ENCODE peak calls at places on chromosomes 2 and 18, in six cellular contexts. One of them, this sample, is unnamed.

GRCh38 chr2:179377296-179377695 is 112.7 kb upstream of the SESTD1 start:
- DNase-seq in transverse colon: no peak
- DNase-seq in IMR-90: peak
- DNase-seq in neural crest cell: no peak
- DNase-seq in CD8-positive, alpha-beta T cell: no peak
- DNase-seq in foreskin keratinocyte: no peak
- DNase-seq in this sample: no peak

GRCh38 chr2:66436546-66436945 is 1.6 kb downstream of the MEIS1 start:
- DNase-seq in IMR-90: no peak
- DNase-seq in foreskin keratinocyte: no peak
- DNase-seq in neural crest cell: no peak
- DNase-seq in transverse colon: no peak
- DNase-seq in CD8-positive, alpha-beta T cell: no peak
- DNase-seq in this sample: no peak

GRCh38 chr2:30775833-30776232 is 31.4 kb downstream of the CAPN13 start:
- DNase-seq in CD8-positive, alpha-beta T cell: no peak
- DNase-seq in transverse colon: no peak
- DNase-seq in foreskin keratinocyte: no peak
- DNase-seq in neural crest cell: no peak
- DNase-seq in IMR-90: no peak
- DNase-seq in this sample: no peak

GRCh38 chr2:166170356-166170755 is 42.5 kb upstream of the SCN1A start:
- DNase-seq in CD8-positive, alpha-beta T cell: no peak
- DNase-seq in IMR-90: peak
- DNase-seq in neural crest cell: no peak
- DNase-seq in foreskin keratinocyte: no peak
- DNase-seq in transverse colon: no peak
- DNase-seq in this sample: no peak

GRCh38 chr2:16462965-16463364 is 202.7 kb downstream of the CYRIA start:
- DNase-seq in neural crest cell: no peak
- DNase-seq in CD8-positive, alpha-beta T cell: no peak
- DNase-seq in transverse colon: no peak
- DNase-seq in foreskin keratinocyte: no peak
- DNase-seq in IMR-90: no peak
- DNase-seq in this sample: no peak

GRCh38 chr2:121284424-121285076 is 452 bp downstream of the TFCP2L1 start:
- DNase-seq in CD8-positive, alpha-beta T cell: no peak
- DNase-seq in transverse colon: no peak
- DNase-seq in IMR-90: no peak
- DNase-seq in foreskin keratinocyte: no peak
- DNase-seq in neural crest cell: no peak
- DNase-seq in this sample: no peak

GRCh38 chr18:1018211-1018651 is 113.6 kb downstream of the ADCYAP1 start:
- DNase-seq in foreskin keratinocyte: no peak
- DNase-seq in CD8-positive, alpha-beta T cell: no peak
- DNase-seq in transverse colon: no peak
- DNase-seq in IMR-90: peak
- DNase-seq in neural crest cell: no peak
- DNase-seq in this sample: no peak

GRCh38 chr2:200993097-200993496 is 29.6 kb upstream of the ORC2 start:
- DNase-seq in transverse colon: no peak
- DNase-seq in neural crest cell: no peak
- DNase-seq in foreskin keratinocyte: no peak
- DNase-seq in IMR-90: peak
- DNase-seq in CD8-positive, alpha-beta T cell: no peak
- DNase-seq in this sample: no peak

GRCh38 chr2:228735697-228736096 is 535.4 kb downstream of the PID1 start:
- DNase-seq in transverse colon: no peak
- DNase-seq in foreskin keratinocyte: no peak
- DNase-seq in CD8-positive, alpha-beta T cell: no peak
- DNase-seq in IMR-90: no peak
- DNase-seq in neural crest cell: no peak
- DNase-seq in this sample: no peak

GRCh38 chr2:45652090-45653050 is 895 bp downstream of the PRKCE start:
- DNase-seq in transverse colon: peak
- DNase-seq in CD8-positive, alpha-beta T cell: peak
- DNase-seq in neural crest cell: peak
- DNase-seq in IMR-90: peak
- DNase-seq in foreskin keratinocyte: no peak
- DNase-seq in this sample: peak

GRCh38 chr2:223967981-223968380 is 10.7 kb downstream of the MRPL44 start:
- DNase-seq in IMR-90: peak
- DNase-seq in foreskin keratinocyte: no peak
- DNase-seq in transverse colon: no peak
- DNase-seq in CD8-positive, alpha-beta T cell: no peak
- DNase-seq in neural crest cell: no peak
- DNase-seq in this sample: no peak

GRCh38 chr2:231634412-231634811 is 41.7 kb downstream of the TEX44 start:
- DNase-seq in transverse colon: no peak
- DNase-seq in neural crest cell: no peak
- DNase-seq in IMR-90: no peak
- DNase-seq in foreskin keratinocyte: no peak
- DNase-seq in CD8-positive, alpha-beta T cell: no peak
- DNase-seq in this sample: no peak

GRCh38 chr2:27186613-27187345 is 25.1 kb upstream of the ATRAID start:
- DNase-seq in CD8-positive, alpha-beta T cell: no peak
- DNase-seq in transverse colon: no peak
- DNase-seq in IMR-90: no peak
- DNase-seq in foreskin keratinocyte: no peak
- DNase-seq in neural crest cell: no peak
- DNase-seq in this sample: no peak

GRCh38 chr2:145914716-145915115 is 1394.8 kb upstream of the ZEB2 start:
- DNase-seq in transverse colon: no peak
- DNase-seq in foreskin keratinocyte: no peak
- DNase-seq in IMR-90: no peak
- DNase-seq in neural crest cell: no peak
- DNase-seq in CD8-positive, alpha-beta T cell: no peak
- DNase-seq in this sample: no peak

GRCh38 chr18:35289293-35290069 is 548 bp downstream of the ZSCAN30 start:
- DNase-seq in CD8-positive, alpha-beta T cell: no peak
- DNase-seq in IMR-90: peak
- DNase-seq in neural crest cell: no peak
- DNase-seq in transverse colon: peak
- DNase-seq in foreskin keratinocyte: no peak
- DNase-seq in this sample: peak

GRCh38 chr2:189465076-189465475 is 23.8 kb downstream of the WDR75 start:
- DNase-seq in neural crest cell: no peak
- DNase-seq in CD8-positive, alpha-beta T cell: no peak
- DNase-seq in transverse colon: no peak
- DNase-seq in IMR-90: no peak
- DNase-seq in foreskin keratinocyte: no peak
- DNase-seq in this sample: no peak

GRCh38 chr2:12592296-12592695 is 124.4 kb upstream of the TRIB2 start:
- DNase-seq in transverse colon: no peak
- DNase-seq in IMR-90: no peak
- DNase-seq in CD8-positive, alpha-beta T cell: no peak
- DNase-seq in neural crest cell: no peak
- DNase-seq in foreskin keratinocyte: no peak
- DNase-seq in this sample: no peak

GRCh38 chr18:27901424-27902226 is 275.3 kb downstream of the CDH2 start:
- DNase-seq in IMR-90: no peak
- DNase-seq in transverse colon: no peak
- DNase-seq in CD8-positive, alpha-beta T cell: no peak
- DNase-seq in neural crest cell: no peak
- DNase-seq in foreskin keratinocyte: no peak
- DNase-seq in this sample: no peak

GRCh38 chr2:227248876-227249275 is 76.2 kb upstream of the MFF start:
- DNase-seq in transverse colon: no peak
- DNase-seq in CD8-positive, alpha-beta T cell: no peak
- DNase-seq in foreskin keratinocyte: no peak
- DNase-seq in neural crest cell: no peak
- DNase-seq in IMR-90: no peak
- DNase-seq in this sample: no peak

GRCh38 chr2:100780203-100781008 is 39.5 kb upstream of the NPAS2 start:
- DNase-seq in IMR-90: peak
- DNase-seq in neural crest cell: no peak
- DNase-seq in CD8-positive, alpha-beta T cell: no peak
- DNase-seq in transverse colon: peak
- DNase-seq in foreskin keratinocyte: peak
- DNase-seq in this sample: no peak

GRCh38 chr18:42274488-42275137 is 319.6 kb downstream of the PIK3C3 start:
- DNase-seq in CD8-positive, alpha-beta T cell: no peak
- DNase-seq in neural crest cell: no peak
- DNase-seq in IMR-90: peak
- DNase-seq in foreskin keratinocyte: peak
- DNase-seq in transverse colon: no peak
- DNase-seq in this sample: no peak
- TF ChIP-seq CTCF in CD8-positive, alpha-beta T cell: no peak
- TF ChIP-seq CTCF in neural crest cell: peak
- TF ChIP-seq CTCF in IMR-90: peak
- TF ChIP-seq CTCF in foreskin keratinocyte: no peak
- TF ChIP-seq CTCF in transverse colon: no peak
- TF ChIP-seq CTCF in this sample: no peak

DNA sequence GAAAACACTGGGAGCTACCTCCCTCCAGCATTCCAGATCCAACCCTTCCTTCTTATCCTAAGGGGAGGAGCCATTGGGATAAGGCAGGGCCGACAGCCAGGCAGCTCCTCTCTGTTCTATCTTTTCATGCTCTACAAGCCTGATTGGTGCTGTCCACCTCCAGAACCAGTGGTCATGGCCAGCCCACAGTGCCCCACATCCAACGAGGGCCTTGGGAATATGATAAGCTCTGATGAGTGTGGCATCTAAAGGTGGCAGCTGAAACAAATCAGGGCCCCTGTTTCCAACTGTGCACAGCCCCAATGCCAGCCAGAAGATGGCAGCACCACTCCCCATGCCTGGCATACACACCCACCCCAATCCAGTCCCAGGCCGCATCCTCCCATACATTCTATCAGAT is 329.3 kb downstream of the C1D start:
- DNase-seq in foreskin keratinocyte: no peak
- DNase-seq in transverse colon: no peak
- DNase-seq in CD8-positive, alpha-beta T cell: no peak
- DNase-seq in neural crest cell: peak
- DNase-seq in IMR-90: no peak
- DNase-seq in this sample: no peak
- TF ChIP-seq CTCF in foreskin keratinocyte: peak
- TF ChIP-seq CTCF in transverse colon: no peak
- TF ChIP-seq CTCF in CD8-positive, alpha-beta T cell: no peak
- TF ChIP-seq CTCF in neural crest cell: peak
- TF ChIP-seq CTCF in IMR-90: peak
- TF ChIP-seq CTCF in this sample: no peak

GRCh38 chr2:35454966-35455638 is 900.5 kb upstream of the CRIM1 start:
- DNase-seq in foreskin keratinocyte: peak
- DNase-seq in CD8-positive, alpha-beta T cell: no peak
- DNase-seq in transverse colon: no peak
- DNase-seq in neural crest cell: no peak
- DNase-seq in IMR-90: no peak
- DNase-seq in this sample: no peak
- TF ChIP-seq CTCF in foreskin keratinocyte: peak
- TF ChIP-seq CTCF in CD8-positive, alpha-beta T cell: no peak
- TF ChIP-seq CTCF in transverse colon: no peak
- TF ChIP-seq CTCF in neural crest cell: peak
- TF ChIP-seq CTCF in IMR-90: no peak
- TF ChIP-seq CTCF in this sample: no peak

DNA sequence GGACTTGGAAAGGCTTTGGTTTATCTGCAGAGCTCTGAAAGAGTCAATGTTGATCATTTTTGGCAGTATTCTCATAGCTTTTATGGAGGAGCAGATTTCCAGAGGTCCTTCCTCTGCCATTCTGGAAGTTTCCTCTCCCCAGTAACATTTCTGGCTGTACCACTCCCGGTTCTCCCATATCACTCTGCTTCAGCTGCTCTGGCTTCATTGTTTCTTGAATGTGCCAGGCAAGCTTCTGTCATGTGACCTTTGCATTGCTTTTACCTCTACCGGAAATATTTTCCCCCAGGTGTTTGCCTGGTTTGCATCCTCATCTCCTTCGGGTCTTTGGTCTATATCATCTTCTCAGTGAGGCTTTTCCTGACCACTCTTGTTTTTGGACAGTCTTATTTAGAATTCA is 12.4 kb downstream of the PCYOX1 start:
- DNase-seq in CD8-positive, alpha-beta T cell: no peak
- DNase-seq in transverse colon: no peak
- DNase-seq in IMR-90: no peak
- DNase-seq in foreskin keratinocyte: no peak
- DNase-seq in neural crest cell: no peak
- DNase-seq in this sample: no peak
- TF ChIP-seq CTCF in CD8-positive, alpha-beta T cell: no peak
- TF ChIP-seq CTCF in transverse colon: no peak
- TF ChIP-seq CTCF in IMR-90: no peak
- TF ChIP-seq CTCF in foreskin keratinocyte: no peak
- TF ChIP-seq CTCF in neural crest cell: no peak
- TF ChIP-seq CTCF in this sample: no peak

GRCh38 chr2:237612527-237613357 is 14.6 kb upstream of the LRRFIP1 start:
- DNase-seq in transverse colon: no peak
- DNase-seq in CD8-positive, alpha-beta T cell: no peak
- DNase-seq in IMR-90: no peak
- DNase-seq in neural crest cell: no peak
- DNase-seq in foreskin keratinocyte: no peak
- DNase-seq in this sample: no peak

GRCh38 chr2:237613679-237614078 is 13.7 kb upstream of the LRRFIP1 start:
- DNase-seq in CD8-positive, alpha-beta T cell: no peak
- DNase-seq in foreskin keratinocyte: no peak
- DNase-seq in IMR-90: no peak
- DNase-seq in neural crest cell: no peak
- DNase-seq in transverse colon: no peak
- DNase-seq in this sample: no peak

GRCh38 chr2:237616373-237617304 is 10.7 kb upstream of the LRRFIP1 start:
- DNase-seq in neural crest cell: no peak
- DNase-seq in IMR-90: peak
- DNase-seq in foreskin keratinocyte: no peak
- DNase-seq in transverse colon: no peak
- DNase-seq in CD8-positive, alpha-beta T cell: no peak
- DNase-seq in this sample: no peak

GRCh38 chr2:237615631-237616249 is 11.6 kb upstream of the LRRFIP1 start:
- DNase-seq in CD8-positive, alpha-beta T cell: no peak
- DNase-seq in IMR-90: no peak
- DNase-seq in foreskin keratinocyte: no peak
- DNase-seq in neural crest cell: no peak
- DNase-seq in transverse colon: no peak
- DNase-seq in this sample: no peak

GRCh38 chr2:237614151-237614720 is 13.2 kb upstream of the LRRFIP1 start:
- DNase-seq in neural crest cell: no peak
- DNase-seq in IMR-90: peak
- DNase-seq in CD8-positive, alpha-beta T cell: no peak
- DNase-seq in foreskin keratinocyte: no peak
- DNase-seq in transverse colon: no peak
- DNase-seq in this sample: no peak
- TF ChIP-seq CTCF in neural crest cell: peak
- TF ChIP-seq CTCF in IMR-90: no peak
- TF ChIP-seq CTCF in CD8-positive, alpha-beta T cell: no peak
- TF ChIP-seq CTCF in foreskin keratinocyte: no peak
- TF ChIP-seq CTCF in transverse colon: no peak
- TF ChIP-seq CTCF in this sample: no peak

DNA sequence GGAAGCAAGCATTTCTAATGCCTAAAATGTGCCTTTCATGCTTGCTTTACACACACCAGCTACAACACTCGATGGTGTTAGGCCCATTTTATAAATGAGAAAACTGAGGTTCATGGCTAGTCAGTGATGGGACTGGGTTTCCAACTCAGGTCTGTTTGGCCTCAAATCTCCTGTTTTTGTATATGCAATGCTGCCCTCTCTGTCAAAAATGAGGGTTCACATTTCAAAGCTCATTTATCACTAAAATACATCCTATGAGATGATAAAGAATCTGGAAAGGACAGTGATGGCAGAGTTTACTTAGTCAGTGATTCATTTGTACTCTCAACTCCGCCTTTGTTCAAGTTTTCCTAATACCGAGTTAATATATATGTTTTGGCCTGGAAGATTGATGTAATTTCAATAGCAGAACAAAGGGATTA is 92.3 kb downstream of the KCTD1 start:
- DNase-seq in neural crest cell: no peak
- DNase-seq in CD8-positive, alpha-beta T cell: no peak
- DNase-seq in foreskin keratinocyte: no peak
- DNase-seq in transverse colon: no peak
- DNase-seq in IMR-90: no peak
- DNase-seq in this sample: no peak
- TF ChIP-seq CTCF in neural crest cell: no peak
- TF ChIP-seq CTCF in CD8-positive, alpha-beta T cell: no peak
- TF ChIP-seq CTCF in foreskin keratinocyte: peak
- TF ChIP-seq CTCF in transverse colon: no peak
- TF ChIP-seq CTCF in IMR-90: no peak
- TF ChIP-seq CTCF in this sample: no peak

This sample was measured in CD4-positive, alpha-beta T cell.